ENCODE peak calls at places on chromosomes 3 and 15, in four cellular contexts. H is left ventricle myocardium inferior, S is colonic mucosa, D is Panc1. X is an unnamed sample.
A peak's percentile ranks its signal among the peaks of the same experiment; 100 is the strongest.

GRCh38 chr15:75666823-75667501 is 19.2 kb downstream of the SNX33 start:
- DNase-seq in H (peak; percentile 64), S (peak; percentile 81), D (peak; percentile 86), X (no peak)

GRCh38 chr3:100650651-100651611 is 41.5 kb downstream of the ADGRG7 start:
- DNase-seq in H (no peak), S (no peak), D (no peak), X (no peak)

GRCh38 chr3:29144807-29145206 is 136.1 kb upstream of the RBMS3 start:
- DNase-seq in H (peak; percentile 20), S (no peak), D (no peak), X (peak; percentile 45)

GRCh38 chr3:124034016-124034808 is 42.3 kb upstream of the ROPN1 start:
- DNase-seq in H (peak; percentile 25), S (peak; percentile 31), D (no peak), X (no peak)

GRCh38 chr3:151639096-151639740 is 94.5 kb upstream of the AADACL2 start:
- DNase-seq in H (no peak), S (no peak), D (no peak), X (no peak)

GRCh38 chr3:4712109-4712508 is 219.0 kb downstream of the ITPR1 start:
- DNase-seq in H (no peak), S (peak; percentile 78), D (no peak), X (no peak)

GRCh38 chr3:42801784-42802183 is 2.5 kb downstream of the HIGD1A start:
- DNase-seq in H (no peak), S (no peak), D (no peak), X (no peak)

GRCh38 chr3:11154953-11155325 is 646 bp downstream of the HRH1 start:
- DNase-seq in H (no peak), S (no peak), D (no peak), X (no peak)

GRCh38 chr3:194986208-194987043 is 284.5 kb downstream of the XXYLT1 start:
- DNase-seq in H (no peak), S (no peak), D (no peak), X (no peak)

GRCh38 chr3:37290551-37290950 is 116.2 kb upstream of the LRRFIP2 start:
- DNase-seq in H (no peak), S (no peak), D (no peak), X (no peak)

GRCh38 chr3:166283856-166284255 is 446.6 kb upstream of the BCHE start:
- DNase-seq in H (no peak), S (no peak), D (no peak), X (no peak)

GRCh38 chr3:166282931-166283330 is 445.7 kb upstream of the BCHE start:
- DNase-seq in H (no peak), S (no peak), D (no peak), X (peak; percentile 63)

GRCh38 chr3:166284994-166285393 is 447.8 kb upstream of the BCHE start:
- DNase-seq in H (no peak), S (no peak), D (no peak), X (no peak)
- H3K27me3 ChIP-seq in H (no peaks in the 10 kb centered on the region), S (no peaks in the 10 kb centered on the region), D (no peaks in the 10 kb centered on the region), X (no peaks in the 10 kb centered on the region)

DNA sequence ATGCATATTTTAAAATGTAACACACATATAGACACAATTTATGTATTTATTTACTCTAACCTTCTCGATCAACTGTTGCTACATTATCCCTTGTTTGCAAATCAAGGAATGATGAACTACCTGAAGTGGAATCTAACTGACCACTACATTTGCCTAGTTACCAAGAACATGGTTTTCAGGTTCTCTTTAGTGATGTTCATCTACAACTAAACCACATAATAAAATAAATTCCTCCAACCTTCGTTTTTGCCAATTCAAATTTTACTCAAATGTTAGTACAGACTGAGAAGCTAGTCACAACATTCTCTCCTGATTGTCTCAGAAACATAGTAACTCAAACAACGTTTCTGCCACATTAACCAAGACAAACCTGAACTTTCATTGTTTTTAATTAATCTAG is 521.9 kb downstream of the FOXP1 start:
- DNase-seq in H (no peak), S (no peak), D (no peak), X (no peak)
- H3K4me1 ChIP-seq in H (peaks cover 92% of the 10 kb centered on the region), S (peaks cover 4% of the 10 kb centered on the region), D (no peaks in the 10 kb centered on the region), X (peaks cover 7% of the 10 kb centered on the region)

DNA sequence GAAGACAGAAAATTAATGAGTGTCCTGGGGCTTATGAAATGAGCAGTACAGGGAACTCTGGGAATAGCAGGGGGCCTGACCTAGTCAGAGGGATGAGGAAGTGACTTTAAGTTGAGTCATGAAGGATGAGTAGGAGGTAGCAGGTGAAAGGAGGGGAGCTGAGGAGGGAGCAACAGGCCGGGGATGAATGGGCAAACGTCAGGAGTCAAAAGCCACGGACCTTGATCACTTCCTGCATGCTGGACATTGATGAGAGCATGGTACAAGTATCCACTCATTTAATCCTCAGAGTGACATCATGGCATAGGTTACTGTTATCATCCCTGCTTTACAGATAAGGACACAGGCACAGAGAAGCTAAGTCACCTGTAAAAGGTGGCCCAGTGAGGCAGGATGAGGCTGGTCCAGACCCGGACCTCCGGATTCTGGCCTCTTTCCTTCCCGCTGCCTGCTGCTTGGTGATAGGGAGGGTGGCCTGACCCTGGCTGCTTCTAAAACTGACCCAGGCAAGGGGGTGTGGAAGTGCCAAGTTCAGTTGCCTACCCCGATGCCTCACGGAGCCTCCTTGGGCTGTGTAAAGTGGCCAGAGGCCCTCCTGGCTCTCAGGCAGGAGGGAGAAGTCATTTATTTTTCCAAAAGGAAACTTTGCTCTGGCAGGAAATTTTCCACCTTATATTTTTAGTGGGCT is 7.6 kb downstream of the CORO2B start:
- DNase-seq in H (no peak), S (no peak), D (peak; percentile 89), X (no peak)
- TF ChIP-seq CTCF in H (no peak), S (no peak), D (no peak), X (no peak)

GRCh38 chr3:64691051-64691450 is 3.3 kb upstream of the ADAMTS9 start:
- DNase-seq in H (no peak), S (no peak), D (no peak), X (no peak)
- H3K27me3 ChIP-seq in H (no peaks in the 10 kb centered on the region), S (no peaks in the 10 kb centered on the region), D (peaks cover 12% of the 10 kb centered on the region), X (no peaks in the 10 kb centered on the region)

DNA sequence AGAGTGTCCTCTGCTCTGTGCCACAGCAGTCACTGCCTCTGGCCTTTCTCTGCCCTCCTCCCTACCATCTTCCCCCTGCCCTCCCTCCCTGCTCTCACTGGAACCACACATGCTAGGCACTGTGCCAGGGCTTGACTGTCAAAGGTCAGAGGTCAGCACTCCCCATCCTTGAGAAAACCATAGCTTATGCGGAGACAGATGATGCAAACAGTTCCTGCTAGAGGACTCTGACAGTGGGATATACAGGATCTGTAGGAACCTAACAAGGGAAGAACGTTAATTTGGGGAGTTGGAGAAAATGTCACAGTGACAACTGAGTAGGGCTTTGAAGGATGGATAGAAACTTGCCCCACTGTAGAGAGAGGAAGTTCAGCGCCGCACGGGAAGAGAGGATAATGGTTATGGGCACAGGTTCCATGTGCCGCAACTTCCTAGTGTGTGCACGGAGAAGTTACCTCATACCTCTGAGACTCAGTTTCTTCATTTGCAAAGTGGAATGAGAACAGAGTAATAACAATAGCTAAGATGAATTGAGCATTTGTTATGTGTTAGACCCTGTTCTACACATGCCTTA is 29.3 kb upstream of the XYLB start:
- DNase-seq in H (no peak), S (no peak), D (no peak), X (no peak)
- H3K4me1 ChIP-seq in H (no peaks in the 10 kb centered on the region), S (no peaks in the 10 kb centered on the region), D (no peaks in the 10 kb centered on the region), X (no peaks in the 10 kb centered on the region)

DNA sequence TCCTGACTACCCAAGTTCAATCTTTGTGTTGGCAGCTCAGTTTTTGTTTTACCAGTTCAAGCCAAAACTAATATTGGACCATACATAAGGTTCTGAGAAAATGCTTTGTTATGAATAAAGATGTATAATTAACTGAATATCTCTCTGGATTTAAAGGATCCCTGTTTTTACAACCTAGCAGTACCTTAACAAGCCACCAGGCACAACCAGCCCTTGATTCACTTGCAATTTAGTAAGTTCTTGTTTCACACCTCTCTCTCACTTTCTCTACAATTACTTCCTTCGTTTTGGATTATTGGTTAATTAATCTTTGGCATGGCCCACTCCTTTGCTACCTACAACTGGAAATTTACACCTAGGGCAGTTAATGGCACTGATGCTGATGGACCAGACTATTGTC is 531.9 kb downstream of the SQOR start:
- DNase-seq in H (no peak), S (no peak), D (no peak), X (no peak)
- TF ChIP-seq CTCF in H (no peak), S (no peak), D (no peak), X (no peak)

DNA sequence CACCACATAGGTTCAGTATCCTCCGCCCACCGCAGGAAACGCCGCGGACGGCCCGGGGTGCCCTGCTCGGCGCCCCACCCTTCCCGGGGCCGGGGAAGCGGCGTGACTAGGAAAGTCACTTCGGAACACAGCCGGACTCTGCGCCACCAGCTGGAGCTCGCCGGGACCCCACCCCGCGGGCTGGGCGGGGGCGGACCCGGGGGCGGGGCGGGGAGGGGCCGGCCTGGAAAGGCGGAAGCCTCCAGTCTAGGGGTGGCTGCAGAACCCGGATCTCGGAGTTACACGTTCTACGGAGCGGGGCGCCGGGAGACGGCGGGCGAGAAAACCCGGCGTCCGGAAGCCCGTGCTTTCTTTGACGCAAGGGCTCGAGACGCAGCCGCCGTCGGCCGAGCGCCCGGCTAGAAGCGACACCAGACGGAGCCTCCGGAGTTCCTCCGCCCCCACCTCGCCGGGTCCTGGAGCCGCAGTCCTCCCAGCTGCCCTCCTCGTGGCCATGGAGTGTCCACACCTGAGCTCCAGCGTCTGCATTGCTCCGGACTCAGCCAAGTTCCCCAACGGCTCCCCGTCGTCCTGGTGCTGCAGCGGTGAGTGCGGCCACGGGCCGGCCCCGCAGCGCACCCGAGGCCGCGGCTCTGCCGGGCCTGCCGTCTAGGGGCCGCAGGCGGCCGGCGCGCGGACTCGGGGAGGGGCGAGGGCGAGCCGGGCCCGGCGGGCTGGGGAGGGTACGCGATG is at the start of gene USP3:
- DNase-seq in H (peak; percentile 95), S (peak; percentile 96), D (peak; percentile 77), X (peak; percentile 94)
- H3K27me3 ChIP-seq in H (no peaks in the 10 kb centered on the region), S (no peaks in the 10 kb centered on the region), D (no peaks in the 10 kb centered on the region), X (no peaks in the 10 kb centered on the region)

GRCh38 chr3:58299839-58300516 is 6.1 kb upstream of the RPP14 start:
- DNase-seq in H (no peak), S (no peak), D (no peak), X (no peak)
- H3K4me1 ChIP-seq in H (peaks cover 25% of the 10 kb centered on the region), S (no peaks in the 10 kb centered on the region), D (no peaks in the 10 kb centered on the region), X (no peaks in the 10 kb centered on the region)

GRCh38 chr3:168540726-168541125 is 445.0 kb upstream of the GOLIM4 start:
- DNase-seq in H (no peak), S (no peak), D (no peak), X (no peak)
- TF ChIP-seq CTCF in H (no peak), S (no peak), D (no peak), X (no peak)

GRCh38 chr15:33551860-33552259 is 241.1 kb downstream of the RYR3 start:
- DNase-seq in H (no peak), S (no peak), D (no peak), X (no peak)

GRCh38 chr15:33547876-33548275 is 237.1 kb downstream of the RYR3 start:
- DNase-seq in H (no peak), S (no peak), D (no peak), X (peak; percentile 38)

GRCh38 chr15:33540174-33540573 is 229.4 kb downstream of the RYR3 start:
- DNase-seq in H (no peak), S (no peak), D (no peak), X (no peak)

GRCh38 chr15:33543957-33544356 is 233.2 kb downstream of the RYR3 start:
- DNase-seq in H (no peak), S (no peak), D (no peak), X (no peak)

GRCh38 chr15:33545866-33546265 is 235.1 kb downstream of the RYR3 start:
- DNase-seq in H (no peak), S (no peak), D (no peak), X (no peak)
- H3K27me3 ChIP-seq in H (no peaks in the 10 kb centered on the region), S (no peaks in the 10 kb centered on the region), D (no peaks in the 10 kb centered on the region), X (no peaks in the 10 kb centered on the region)